ENCODE peak calls at places on chromosome 4, in five cellular contexts. One of them, this sample, is unnamed.

GRCh38 chr4:18394656-18395055 is 373.1 kb upstream of the LCORL start:
- DNase-seq in H7: no peak
- DNase-seq in NCI-H1105 treated with DMSO at 0.1 percent for 48 hours: no peak
- DNase-seq in activated CD8-positive, alpha-beta memory T cell treated with anti-CD3 and anti-CD28 coated beads for 48 hours: no peak
- DNase-seq in hypothalamus: no peak
- DNase-seq in this sample: no peak

GRCh38 chr4:1856071-1856919 is at the start of gene LETM1:
- DNase-seq in H7: peak
- DNase-seq in NCI-H1105 treated with DMSO at 0.1 percent for 48 hours: peak
- DNase-seq in activated CD8-positive, alpha-beta memory T cell treated with anti-CD3 and anti-CD28 coated beads for 48 hours: peak
- DNase-seq in hypothalamus: peak
- DNase-seq in this sample: peak

GRCh38 chr4:126513596-126513995 is 1119.2 kb upstream of the INTU start:
- DNase-seq in H7: no peak
- DNase-seq in NCI-H1105 treated with DMSO at 0.1 percent for 48 hours: no peak
- DNase-seq in activated CD8-positive, alpha-beta memory T cell treated with anti-CD3 and anti-CD28 coated beads for 48 hours: no peak
- DNase-seq in hypothalamus: no peak
- DNase-seq in this sample: no peak

GRCh38 chr4:8280158-8280875 is 10.8 kb downstream of the HTRA3 start:
- DNase-seq in H7: no peak
- DNase-seq in NCI-H1105 treated with DMSO at 0.1 percent for 48 hours: no peak
- DNase-seq in activated CD8-positive, alpha-beta memory T cell treated with anti-CD3 and anti-CD28 coated beads for 48 hours: no peak
- DNase-seq in hypothalamus: no peak
- DNase-seq in this sample: no peak

GRCh38 chr4:84596826-84597225 is 13.9 kb downstream of the CDS1 start:
- DNase-seq in H7: peak
- DNase-seq in NCI-H1105 treated with DMSO at 0.1 percent for 48 hours: no peak
- DNase-seq in activated CD8-positive, alpha-beta memory T cell treated with anti-CD3 and anti-CD28 coated beads for 48 hours: no peak
- DNase-seq in hypothalamus: no peak
- DNase-seq in this sample: no peak

GRCh38 chr4:16238304-16238703 is 12.0 kb upstream of the TAPT1 start:
- DNase-seq in H7: no peak
- DNase-seq in NCI-H1105 treated with DMSO at 0.1 percent for 48 hours: no peak
- DNase-seq in activated CD8-positive, alpha-beta memory T cell treated with anti-CD3 and anti-CD28 coated beads for 48 hours: no peak
- DNase-seq in hypothalamus: no peak
- DNase-seq in this sample: no peak

GRCh38 chr4:182429896-182430295 is 186.7 kb downstream of the TENM3 start:
- DNase-seq in H7: no peak
- DNase-seq in NCI-H1105 treated with DMSO at 0.1 percent for 48 hours: no peak
- DNase-seq in activated CD8-positive, alpha-beta memory T cell treated with anti-CD3 and anti-CD28 coated beads for 48 hours: no peak
- DNase-seq in hypothalamus: no peak
- DNase-seq in this sample: no peak

GRCh38 chr4:162347492-162348213 is 183.9 kb upstream of the FSTL5 start:
- DNase-seq in H7: no peak
- DNase-seq in NCI-H1105 treated with DMSO at 0.1 percent for 48 hours: no peak
- DNase-seq in activated CD8-positive, alpha-beta memory T cell treated with anti-CD3 and anti-CD28 coated beads for 48 hours: no peak
- DNase-seq in hypothalamus: no peak
- DNase-seq in this sample: no peak

GRCh38 chr4:122146652-122147051 is 5.5 kb upstream of the BLTP1 start:
- DNase-seq in H7: no peak
- DNase-seq in NCI-H1105 treated with DMSO at 0.1 percent for 48 hours: no peak
- DNase-seq in activated CD8-positive, alpha-beta memory T cell treated with anti-CD3 and anti-CD28 coated beads for 48 hours: no peak
- DNase-seq in hypothalamus: no peak
- DNase-seq in this sample: no peak

GRCh38 chr4:157957905-157958304 is 214.9 kb downstream of the GASK1B start:
- DNase-seq in H7: no peak
- DNase-seq in NCI-H1105 treated with DMSO at 0.1 percent for 48 hours: no peak
- DNase-seq in activated CD8-positive, alpha-beta memory T cell treated with anti-CD3 and anti-CD28 coated beads for 48 hours: no peak
- DNase-seq in hypothalamus: no peak
- DNase-seq in this sample: no peak

GRCh38 chr4:104906274-104906673 is 240.4 kb upstream of the TET2 start:
- DNase-seq in H7: no peak
- DNase-seq in NCI-H1105 treated with DMSO at 0.1 percent for 48 hours: peak
- DNase-seq in activated CD8-positive, alpha-beta memory T cell treated with anti-CD3 and anti-CD28 coated beads for 48 hours: no peak
- DNase-seq in hypothalamus: no peak
- DNase-seq in this sample: no peak

GRCh38 chr4:574346-575161 is 1.5 kb downstream of the TMEM271 start:
- DNase-seq in H7: peak
- DNase-seq in NCI-H1105 treated with DMSO at 0.1 percent for 48 hours: no peak
- DNase-seq in activated CD8-positive, alpha-beta memory T cell treated with anti-CD3 and anti-CD28 coated beads for 48 hours: no peak
- DNase-seq in hypothalamus: no peak
- DNase-seq in this sample: no peak

GRCh38 chr4:18322111-18322510 is 300.6 kb upstream of the LCORL start:
- DNase-seq in H7: no peak
- DNase-seq in NCI-H1105 treated with DMSO at 0.1 percent for 48 hours: peak
- DNase-seq in activated CD8-positive, alpha-beta memory T cell treated with anti-CD3 and anti-CD28 coated beads for 48 hours: no peak
- DNase-seq in hypothalamus: no peak
- DNase-seq in this sample: no peak

GRCh38 chr4:38990241-38990640 is 42.0 kb downstream of the TMEM156 start:
- DNase-seq in H7: no peak
- DNase-seq in NCI-H1105 treated with DMSO at 0.1 percent for 48 hours: no peak
- DNase-seq in activated CD8-positive, alpha-beta memory T cell treated with anti-CD3 and anti-CD28 coated beads for 48 hours: no peak
- DNase-seq in hypothalamus: no peak
- DNase-seq in this sample: no peak

GRCh38 chr4:113762061-113762850 is 718 bp upstream of the CAMK2D start:
- DNase-seq in H7: peak
- DNase-seq in NCI-H1105 treated with DMSO at 0.1 percent for 48 hours: peak
- DNase-seq in activated CD8-positive, alpha-beta memory T cell treated with anti-CD3 and anti-CD28 coated beads for 48 hours: peak
- DNase-seq in hypothalamus: peak
- DNase-seq in this sample: peak

GRCh38 chr4:3771932-3772495 is 5.8 kb downstream of the ADRA2C start:
- DNase-seq in H7: no peak
- DNase-seq in NCI-H1105 treated with DMSO at 0.1 percent for 48 hours: no peak
- DNase-seq in activated CD8-positive, alpha-beta memory T cell treated with anti-CD3 and anti-CD28 coated beads for 48 hours: no peak
- DNase-seq in hypothalamus: no peak
- DNase-seq in this sample: no peak

GRCh38 chr4:1547863-1548637 is 136.1 kb downstream of the FAM53A start:
- DNase-seq in H7: no peak
- DNase-seq in NCI-H1105 treated with DMSO at 0.1 percent for 48 hours: no peak
- DNase-seq in activated CD8-positive, alpha-beta memory T cell treated with anti-CD3 and anti-CD28 coated beads for 48 hours: no peak
- DNase-seq in hypothalamus: no peak
- DNase-seq in this sample: no peak

GRCh38 chr4:127048371-127049085 is 584.2 kb upstream of the INTU start:
- DNase-seq in H7: no peak
- DNase-seq in NCI-H1105 treated with DMSO at 0.1 percent for 48 hours: no peak
- DNase-seq in activated CD8-positive, alpha-beta memory T cell treated with anti-CD3 and anti-CD28 coated beads for 48 hours: no peak
- DNase-seq in hypothalamus: no peak
- DNase-seq in this sample: no peak

GRCh38 chr4:139704915-139705485 is 39.4 kb downstream of the MGST2 start:
- DNase-seq in H7: no peak
- DNase-seq in NCI-H1105 treated with DMSO at 0.1 percent for 48 hours: no peak
- DNase-seq in activated CD8-positive, alpha-beta memory T cell treated with anti-CD3 and anti-CD28 coated beads for 48 hours: no peak
- DNase-seq in hypothalamus: no peak
- DNase-seq in this sample: no peak

GRCh38 chr4:7539659-7540058 is 104.9 kb upstream of the PSAPL1 start:
- DNase-seq in H7: peak
- DNase-seq in NCI-H1105 treated with DMSO at 0.1 percent for 48 hours: no peak
- DNase-seq in activated CD8-positive, alpha-beta memory T cell treated with anti-CD3 and anti-CD28 coated beads for 48 hours: peak
- DNase-seq in hypothalamus: no peak
- DNase-seq in this sample: no peak

GRCh38 chr4:153643406-153644016 is 40.6 kb upstream of the TLR2 start:
- DNase-seq in H7: no peak
- DNase-seq in NCI-H1105 treated with DMSO at 0.1 percent for 48 hours: peak
- DNase-seq in activated CD8-positive, alpha-beta memory T cell treated with anti-CD3 and anti-CD28 coated beads for 48 hours: no peak
- DNase-seq in hypothalamus: no peak
- DNase-seq in this sample: peak

GRCh38 chr4:16846520-16847117 is 51.8 kb downstream of the LDB2 start:
- DNase-seq in H7: peak
- DNase-seq in NCI-H1105 treated with DMSO at 0.1 percent for 48 hours: no peak
- DNase-seq in activated CD8-positive, alpha-beta memory T cell treated with anti-CD3 and anti-CD28 coated beads for 48 hours: no peak
- DNase-seq in hypothalamus: no peak
- DNase-seq in this sample: no peak

GRCh38 chr4:15659768-15660394 is 4.7 kb upstream of the FBXL5 start:
- DNase-seq in H7: no peak
- DNase-seq in NCI-H1105 treated with DMSO at 0.1 percent for 48 hours: no peak
- DNase-seq in activated CD8-positive, alpha-beta memory T cell treated with anti-CD3 and anti-CD28 coated beads for 48 hours: no peak
- DNase-seq in hypothalamus: no peak
- DNase-seq in this sample: no peak

GRCh38 chr4:161132715-161133425 is 1030.9 kb downstream of the FSTL5 start:
- DNase-seq in H7: no peak
- DNase-seq in NCI-H1105 treated with DMSO at 0.1 percent for 48 hours: no peak
- DNase-seq in activated CD8-positive, alpha-beta memory T cell treated with anti-CD3 and anti-CD28 coated beads for 48 hours: no peak
- DNase-seq in hypothalamus: no peak
- DNase-seq in this sample: no peak

GRCh38 chr4:31043382-31044062 is 323.4 kb downstream of the PCDH7 start:
- DNase-seq in H7: no peak
- DNase-seq in NCI-H1105 treated with DMSO at 0.1 percent for 48 hours: no peak
- DNase-seq in activated CD8-positive, alpha-beta memory T cell treated with anti-CD3 and anti-CD28 coated beads for 48 hours: no peak
- DNase-seq in hypothalamus: no peak
- DNase-seq in this sample: no peak

GRCh38 chr4:84258905-84259830 is 239.9 kb downstream of the NKX6-1 start:
- DNase-seq in H7: no peak
- DNase-seq in NCI-H1105 treated with DMSO at 0.1 percent for 48 hours: peak
- DNase-seq in activated CD8-positive, alpha-beta memory T cell treated with anti-CD3 and anti-CD28 coated beads for 48 hours: no peak
- DNase-seq in hypothalamus: no peak
- DNase-seq in this sample: no peak

GRCh38 chr4:162323919-162324318 is 160.1 kb upstream of the FSTL5 start:
- DNase-seq in H7: no peak
- DNase-seq in NCI-H1105 treated with DMSO at 0.1 percent for 48 hours: no peak
- DNase-seq in activated CD8-positive, alpha-beta memory T cell treated with anti-CD3 and anti-CD28 coated beads for 48 hours: no peak
- DNase-seq in hypothalamus: no peak
- DNase-seq in this sample: no peak

GRCh38 chr4:123631699-123632098 is 235.1 kb downstream of the SPRY1 start:
- DNase-seq in H7: no peak
- DNase-seq in NCI-H1105 treated with DMSO at 0.1 percent for 48 hours: no peak
- DNase-seq in activated CD8-positive, alpha-beta memory T cell treated with anti-CD3 and anti-CD28 coated beads for 48 hours: no peak
- DNase-seq in hypothalamus: no peak
- DNase-seq in this sample: no peak

GRCh38 chr4:30727409-30727808 is 7.2 kb downstream of the PCDH7 start:
- DNase-seq in H7: no peak
- DNase-seq in NCI-H1105 treated with DMSO at 0.1 percent for 48 hours: no peak
- DNase-seq in activated CD8-positive, alpha-beta memory T cell treated with anti-CD3 and anti-CD28 coated beads for 48 hours: no peak
- DNase-seq in hypothalamus: no peak
- DNase-seq in this sample: no peak

GRCh38 chr4:11623726-11624037 is 195.0 kb upstream of the HS3ST1 start:
- DNase-seq in H7: peak
- DNase-seq in NCI-H1105 treated with DMSO at 0.1 percent for 48 hours: no peak
- DNase-seq in activated CD8-positive, alpha-beta memory T cell treated with anti-CD3 and anti-CD28 coated beads for 48 hours: no peak
- DNase-seq in hypothalamus: no peak
- DNase-seq in this sample: no peak

GRCh38 chr4:79241846-79242245 is 84.0 kb downstream of the NAA11 start:
- DNase-seq in H7: peak
- DNase-seq in NCI-H1105 treated with DMSO at 0.1 percent for 48 hours: no peak
- DNase-seq in activated CD8-positive, alpha-beta memory T cell treated with anti-CD3 and anti-CD28 coated beads for 48 hours: no peak
- DNase-seq in hypothalamus: no peak
- DNase-seq in this sample: no peak

GRCh38 chr4:134470544-134470943 is 269.0 kb upstream of the PABPC4L start:
- DNase-seq in H7: peak
- DNase-seq in NCI-H1105 treated with DMSO at 0.1 percent for 48 hours: no peak
- DNase-seq in activated CD8-positive, alpha-beta memory T cell treated with anti-CD3 and anti-CD28 coated beads for 48 hours: no peak
- DNase-seq in hypothalamus: no peak
- DNase-seq in this sample: peak

GRCh38 chr4:3767569-3768288 is 1.5 kb downstream of the ADRA2C start:
- DNase-seq in H7: peak
- DNase-seq in NCI-H1105 treated with DMSO at 0.1 percent for 48 hours: peak
- DNase-seq in activated CD8-positive, alpha-beta memory T cell treated with anti-CD3 and anti-CD28 coated beads for 48 hours: no peak
- DNase-seq in hypothalamus: no peak
- DNase-seq in this sample: no peak

This sample was measured in GM10248.